ENCODE peak calls at places on chromosomes 5 and 9, in four cellular contexts. Y, G, Z and A are unnamed samples.

GRCh38 chr9:38228331-38229122 is 159.5 kb upstream of the SHB start:
- DNase-seq in Y (no peak), G (no peak), Z (no peak), A (no peak)

GRCh38 chr9:89873801-89874200 is 269.0 kb downstream of the GADD45G start:
- DNase-seq in Y (no peak), G (no peak), Z (peak; percentile 10), A (no peak)

GRCh38 chr5:135589152-135589551 is 10.4 kb upstream of the CXCL14 start:
- DNase-seq in Y (no peak), G (no peak), Z (no peak), A (no peak)

GRCh38 chr5:67731886-67732285 is 483.7 kb upstream of the PIK3R1 start:
- DNase-seq in Y (no peak), G (no peak), Z (no peak), A (no peak)

GRCh38 chr9:22840641-22841040 is 394.0 kb downstream of the DMRTA1 start:
- DNase-seq in Y (no peak), G (no peak), Z (no peak), A (no peak)

GRCh38 chr5:156103116-156103860 is 223.7 kb upstream of the SGCD start:
- DNase-seq in Y (peak; percentile 69), G (no peak), Z (no peak), A (no peak)

GRCh38 chr9:117448066-117448465 is 33.2 kb upstream of the ASTN2 start:
- DNase-seq in Y (no peak), G (no peak), Z (no peak), A (no peak)

GRCh38 chr9:124693403-124693802 is 77.7 kb downstream of the NR6A1 start:
- DNase-seq in Y (no peak), G (no peak), Z (no peak), A (no peak)

GRCh38 chr9:136992819-136993369 is 672 bp downstream of the PAXX start:
- DNase-seq in Y (no peak), G (no peak), Z (no peak), A (no peak)

GRCh38 chr5:38532165-38532669 is 24.2 kb downstream of the LIFR start:
- DNase-seq in Y (no peak), G (no peak), Z (peak; percentile 37), A (no peak)

GRCh38 chr5:41817625-41818301 is 52.5 kb downstream of the OXCT1 start:
- DNase-seq in Y (no peak), G (no peak), Z (no peak), A (no peak)

GRCh38 chr5:42672925-42673324 is 83.7 kb upstream of the CCDC152 start:
- DNase-seq in Y (no peak), G (no peak), Z (no peak), A (no peak)

GRCh38 chr5:135441919-135442318 is 5.2 kb downstream of the DCANP1 start:
- DNase-seq in Y (no peak), G (no peak), Z (peak; percentile 11), A (no peak)

DNA sequence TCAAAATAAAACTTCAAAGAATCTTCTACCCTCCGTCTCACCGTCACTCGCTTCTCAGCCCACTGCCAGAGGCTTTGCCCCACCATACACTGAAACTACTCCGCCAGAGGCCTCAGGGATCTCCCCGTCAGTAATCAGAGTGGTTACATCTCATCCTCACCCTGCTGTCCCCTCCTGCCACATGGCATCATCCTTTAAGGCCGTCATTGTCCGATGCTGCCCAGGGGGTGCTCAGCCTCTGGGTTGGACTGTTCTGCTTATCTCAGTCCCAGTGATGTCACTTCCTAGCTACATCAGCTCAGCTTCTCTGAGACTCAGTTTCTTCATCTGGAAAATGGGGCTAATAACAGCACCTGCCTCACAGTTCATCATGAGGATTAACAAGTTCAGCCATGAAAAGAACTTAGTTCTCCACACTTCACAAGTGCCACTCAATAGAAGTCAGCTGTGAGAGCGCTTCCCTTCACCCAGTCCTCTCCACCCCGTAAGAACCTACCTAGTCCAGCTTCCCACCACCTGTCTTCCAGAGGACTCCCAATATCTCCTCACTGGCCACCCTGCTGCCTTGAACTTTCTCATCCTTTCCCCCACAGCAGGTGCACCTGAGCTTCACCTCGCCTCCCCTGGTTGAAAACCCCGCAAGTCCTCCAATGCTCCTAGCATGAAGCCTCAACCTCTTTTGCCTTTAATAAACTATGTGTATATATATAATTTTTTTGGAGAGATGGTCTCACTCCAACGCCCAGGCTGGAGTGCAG is 2.8 kb upstream of the IL3 start:
- DNase-seq in Y (no peak), G (no peak), Z (peak; percentile 12), A (no peak)
- H3K9me3 ChIP-seq in Y (no peaks in the 10 kb centered on the region), G (no peaks in the 10 kb centered on the region), Z (no peaks in the 10 kb centered on the region), A (no peaks in the 10 kb centered on the region)

DNA sequence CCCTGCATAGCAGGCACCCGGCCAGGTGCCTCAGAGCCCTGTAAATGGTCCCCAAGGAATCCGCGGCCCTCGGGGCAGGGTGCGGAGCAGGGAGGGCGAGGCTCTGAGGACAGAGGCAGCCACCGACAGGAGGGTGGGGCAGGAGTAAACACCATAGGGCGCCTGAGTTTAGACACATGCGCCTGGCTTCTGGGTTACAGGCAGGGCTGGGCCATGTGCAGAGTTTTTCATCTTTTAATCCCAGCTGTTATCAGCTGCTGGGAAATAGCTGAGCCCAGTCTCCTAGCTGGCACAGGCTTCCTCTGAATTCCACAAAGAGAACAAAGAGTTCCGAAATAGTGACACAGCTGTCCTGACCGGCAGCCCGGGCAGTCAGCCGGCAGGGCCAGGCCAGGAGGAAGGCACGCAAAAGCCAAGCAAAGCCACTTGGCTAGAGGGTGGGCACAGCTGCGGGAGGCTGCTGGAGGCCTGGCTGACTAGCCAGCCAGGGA is 98.9 kb upstream of the PHYKPL start:
- DNase-seq in Y (peak; percentile 100), G (no peak), Z (no peak), A (no peak)
- H3K9me3 ChIP-seq in Y (no peaks in the 10 kb centered on the region), G (no peaks in the 10 kb centered on the region), Z (no peaks in the 10 kb centered on the region), A (no peaks in the 10 kb centered on the region)

GRCh38 chr5:141441571-141442170 is 11.4 kb downstream of the PCDHGA12 start:
- DNase-seq in Y (no peak), G (no peak), Z (no peak), A (no peak)

GRCh38 chr5:141431286-141431685 is 979 bp downstream of the PCDHGA12 start:
- DNase-seq in Y (no peak), G (no peak), Z (no peak), A (no peak)

GRCh38 chr5:141439411-141440141 is 9.3 kb downstream of the PCDHGA12 start:
- DNase-seq in Y (no peak), G (no peak), Z (no peak), A (no peak)

GRCh38 chr5:141434006-141434405 is 3.7 kb downstream of the PCDHGA12 start:
- DNase-seq in Y (no peak), G (no peak), Z (no peak), A (no peak)

DNA sequence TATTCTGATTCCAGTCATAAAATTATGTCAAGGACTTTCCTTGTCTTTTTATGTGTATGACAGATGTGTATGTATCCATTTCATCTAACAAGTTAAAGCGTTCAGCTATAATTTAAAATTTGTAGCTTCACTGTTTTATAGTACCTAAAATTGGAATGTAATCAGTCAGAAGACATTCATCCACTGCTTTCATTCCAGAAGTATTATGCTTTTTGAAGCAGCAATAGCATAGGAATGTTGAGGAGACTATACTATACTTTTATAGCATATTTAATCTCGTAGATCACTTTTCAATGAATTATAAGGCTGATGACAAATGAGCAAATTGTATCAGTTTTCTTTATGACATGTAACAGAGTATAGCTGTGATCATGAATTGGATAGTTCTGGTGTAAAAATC is 6.9 kb downstream of the PCDHGA12 start:
- DNase-seq in Y (no peak), G (no peak), Z (no peak), A (no peak)
- H3K9me3 ChIP-seq in Y (no peaks in the 10 kb centered on the region), G (no peaks in the 10 kb centered on the region), Z (no peaks in the 10 kb centered on the region), A (no peaks in the 10 kb centered on the region)

GRCh38 chr9:121302341-121302740 is 34.4 kb downstream of the GSN start:
- DNase-seq in Y (no peak), G (no peak), Z (no peak), A (no peak)

GRCh38 chr9:121304707-121305106 is 36.7 kb downstream of the GSN start:
- DNase-seq in Y (no peak), G (no peak), Z (no peak), A (no peak)

GRCh38 chr9:121302786-121303185 is 34.8 kb downstream of the GSN start:
- DNase-seq in Y (no peak), G (no peak), Z (no peak), A (no peak)

GRCh38 chr9:121305269-121305994 is 37.5 kb downstream of the GSN start:
- DNase-seq in Y (no peak), G (no peak), Z (no peak), A (no peak)

DNA sequence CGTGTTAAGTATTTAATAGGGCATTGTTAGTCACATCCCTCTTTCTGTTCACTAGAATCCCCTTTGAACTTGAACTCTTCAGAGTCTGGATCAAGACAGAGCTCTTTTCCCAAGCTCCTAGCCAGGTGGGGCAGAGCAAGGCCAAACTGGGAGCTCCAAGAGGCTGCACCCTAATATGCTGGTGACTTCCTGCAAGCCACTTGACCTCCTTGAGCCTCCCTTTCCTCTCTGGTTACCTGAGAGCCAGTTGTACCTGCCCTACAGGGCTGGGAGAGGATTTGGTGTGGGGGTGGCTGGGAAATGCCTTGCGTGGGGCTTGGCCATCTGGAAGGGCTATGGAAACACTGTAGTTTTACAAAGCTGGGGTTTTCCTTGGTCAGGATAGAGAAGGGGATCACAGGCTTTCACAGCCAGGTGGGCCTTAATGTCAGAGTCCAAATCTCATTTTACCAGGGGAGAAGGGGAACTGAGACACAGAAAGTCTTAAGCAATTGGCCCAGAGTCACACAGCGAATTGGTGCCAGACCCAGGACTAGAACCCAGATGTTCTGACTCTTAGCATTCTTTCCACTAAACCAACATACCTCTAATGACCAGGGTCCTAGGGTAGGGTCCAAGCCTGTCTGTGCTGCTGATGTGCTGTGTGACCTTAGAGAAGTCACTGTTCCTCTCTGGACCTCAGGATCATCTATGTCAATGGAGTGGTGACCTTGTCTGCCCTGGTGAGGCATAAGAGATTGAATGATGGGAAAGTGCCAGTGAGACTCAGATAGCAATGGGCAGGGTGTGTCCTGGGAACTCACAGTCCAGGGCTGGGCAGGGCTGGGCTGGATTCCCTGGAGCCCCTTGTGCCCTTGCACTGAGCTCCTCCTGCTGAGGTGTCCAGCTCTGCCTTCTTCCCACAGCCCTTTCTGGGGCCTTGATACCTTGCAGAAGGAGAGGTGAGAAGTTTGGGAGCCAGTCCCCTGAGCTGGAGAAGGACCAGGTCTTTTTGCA is 35.8 kb downstream of the GSN start:
- DNase-seq in Y (no peak), G (no peak), Z (no peak), A (no peak)
- H3K9me3 ChIP-seq in Y (no peaks in the 10 kb centered on the region), G (no peaks in the 10 kb centered on the region), Z (no peaks in the 10 kb centered on the region), A (no peaks in the 10 kb centered on the region)

DNA sequence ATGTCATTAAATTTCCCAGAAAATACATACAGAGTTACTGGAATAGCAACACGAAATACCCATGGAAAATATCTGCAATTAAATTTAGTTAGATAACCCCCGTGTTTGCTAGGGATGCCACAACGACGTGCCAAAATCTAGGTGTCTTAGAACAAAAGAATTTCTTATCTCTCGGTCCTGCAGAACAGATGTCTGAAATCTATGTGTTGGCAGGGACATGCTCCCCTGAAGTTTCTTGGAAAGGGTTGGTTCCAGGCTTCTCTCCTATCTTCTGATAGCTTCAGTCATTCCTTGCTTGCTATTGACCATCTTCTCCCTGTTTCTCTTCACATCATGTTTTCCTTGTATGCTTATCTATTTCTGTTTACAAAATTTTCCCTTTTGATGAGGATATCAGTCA is 1067.0 kb downstream of the CDH18 start:
- DNase-seq in Y (no peak), G (no peak), Z (no peak), A (no peak)
- H3K9me3 ChIP-seq in Y (no peaks in the 10 kb centered on the region), G (no peaks in the 10 kb centered on the region), Z (no peaks in the 10 kb centered on the region), A (no peaks in the 10 kb centered on the region)

DNA sequence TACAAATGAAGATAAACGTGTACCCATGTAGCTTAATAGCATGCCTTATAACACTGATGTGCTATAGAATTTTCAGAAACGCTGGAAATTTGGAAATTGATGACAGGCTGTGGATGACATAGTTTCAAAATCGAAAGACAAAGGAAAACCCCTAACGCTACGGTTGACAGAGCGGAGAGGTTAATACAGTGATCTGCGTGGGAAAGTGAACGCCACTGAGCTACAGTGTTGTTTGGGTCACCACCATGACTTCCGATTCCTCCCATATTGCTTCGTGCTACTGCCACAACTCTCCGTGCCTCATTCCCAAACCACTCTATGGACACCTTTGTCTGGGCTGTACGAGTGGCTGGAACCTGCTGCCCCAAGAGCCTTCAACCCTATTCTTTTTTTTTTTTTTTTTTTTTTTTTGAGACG is 7.3 kb downstream of the OTP start:
- DNase-seq in Y (no peak), G (no peak), Z (no peak), A (no peak)
- H3K9me3 ChIP-seq in Y (no peaks in the 10 kb centered on the region), G (peaks cover 4% of the 10 kb centered on the region), Z (no peaks in the 10 kb centered on the region), A (peaks cover 19% of the 10 kb centered on the region)